ENCODE peak calls at places on chromosome 1, in ten cellular contexts. Z is brain microvascular endothelial cell, M is uterus, P is glutamatergic neuron, D is tibial artery, K is lower leg skin, B is natural killer cell, R is GM10248, A is fibroblast of mammary gland, C is GM20000. W is an unnamed sample.

GRCh38 chr1:53349369-53349705 is 21.5 kb upstream of the LRP8 start:
- DNase-seq in Z (no peak), M (no peak), P (no peak), D (peak), K (no peak), B (peak), R (no peak), A (no peak), C (no peak), W (no peak)

GRCh38 chr1:117147856-117148588 is 26.5 kb upstream of the TRIM45 start:
- DNase-seq in Z (peak), M (no peak), P (no peak), D (no peak), K (no peak), B (no peak), R (no peak), A (no peak), C (no peak), W (no peak)

GRCh38 chr1:153734380-153735089 is 6.7 kb downstream of the INTS3 start:
- DNase-seq in Z (no peak), M (no peak), P (no peak), D (no peak), K (no peak), B (no peak), R (no peak), A (no peak), C (no peak), W (no peak)

GRCh38 chr1:231684333-231685244 is 58.0 kb downstream of the DISC1 start:
- DNase-seq in Z (no peak), M (no peak), P (no peak), D (no peak), K (no peak), B (no peak), R (no peak), A (no peak), C (no peak), W (no peak)

GRCh38 chr1:88877382-88877825 is 14.0 kb downstream of the GTF2B start:
- DNase-seq in Z (peak), M (no peak), P (no peak), D (no peak), K (no peak), B (no peak), R (no peak), A (peak), C (no peak), W (no peak)

GRCh38 chr1:209652873-209653401 is 712 bp upstream of the LAMB3 start:
- DNase-seq in Z (peak), M (no peak), P (no peak), D (peak), K (peak), B (no peak), R (no peak), A (no peak), C (no peak), W (no peak)

GRCh38 chr1:30539856-30540243 is 183.5 kb downstream of the MATN1 start:
- DNase-seq in Z (no peak), M (no peak), P (no peak), D (no peak), K (no peak), B (no peak), R (no peak), A (no peak), C (no peak), W (no peak)

GRCh38 chr1:3684031-3684430 is 31.7 kb downstream of the TP73 start:
- DNase-seq in Z (no peak), M (no peak), P (peak), D (no peak), K (no peak), B (no peak), R (no peak), A (no peak), C (peak), W (no peak)

GRCh38 chr1:200738733-200739498 is at the start of gene CAMSAP2:
- DNase-seq in Z (peak), M (peak), P (peak), D (peak), K (peak), B (peak), R (peak), A (peak), C (peak), W (peak)

GRCh38 chr1:86748622-86749373 is 44.4 kb downstream of the SH3GLB1 start:
- DNase-seq in Z (no peak), M (no peak), P (no peak), D (no peak), K (no peak), B (no peak), R (no peak), A (no peak), C (no peak), W (no peak)

DNA sequence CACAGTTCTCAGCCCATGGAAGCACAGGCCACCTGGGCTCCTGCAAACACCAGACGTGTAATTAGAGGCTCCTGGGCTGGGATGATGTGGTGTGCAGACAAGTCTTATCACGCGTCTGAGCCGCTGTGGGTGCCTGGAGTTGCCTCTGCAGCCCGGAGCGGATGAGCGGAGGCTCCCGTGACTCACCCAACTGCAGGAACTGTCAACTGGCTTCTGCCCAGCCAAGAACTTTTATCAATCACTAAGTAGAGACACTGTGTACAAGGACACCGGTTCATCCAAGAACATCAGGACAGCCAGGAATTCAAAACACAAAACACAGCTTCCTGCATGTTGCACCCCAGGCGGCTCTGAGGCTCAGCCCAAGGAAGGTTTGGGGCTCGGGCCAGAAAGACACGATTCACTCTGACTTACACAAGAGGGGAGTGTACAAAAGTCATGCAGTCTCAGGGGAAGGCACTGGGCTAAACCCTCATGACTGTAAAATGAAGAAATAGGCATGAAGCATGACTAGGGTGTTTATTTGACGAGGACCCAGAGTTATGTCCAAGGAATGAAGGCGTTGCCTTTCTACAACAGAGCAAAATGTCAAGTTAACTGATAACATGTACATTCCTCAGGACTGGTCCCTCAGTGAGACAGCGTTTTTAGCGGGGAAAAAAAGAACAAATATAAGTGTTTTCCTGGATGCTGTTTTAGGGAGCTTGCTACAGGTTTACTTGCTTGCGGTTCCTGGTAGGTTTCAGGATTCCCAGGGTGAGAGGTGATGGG is 21.1 kb downstream of the ERRFI1 start:
- DNase-seq in Z (peak), M (peak), P (no peak), D (peak), K (peak), B (no peak), R (no peak), A (peak), C (no peak), W (no peak)
- TF ChIP-seq CTCF in Z (no peak), M (no peak), P (no peak), D (no peak), K (no peak), B (no peak), R (no peak), A (no peak), C (no peak), W (no peak)

DNA sequence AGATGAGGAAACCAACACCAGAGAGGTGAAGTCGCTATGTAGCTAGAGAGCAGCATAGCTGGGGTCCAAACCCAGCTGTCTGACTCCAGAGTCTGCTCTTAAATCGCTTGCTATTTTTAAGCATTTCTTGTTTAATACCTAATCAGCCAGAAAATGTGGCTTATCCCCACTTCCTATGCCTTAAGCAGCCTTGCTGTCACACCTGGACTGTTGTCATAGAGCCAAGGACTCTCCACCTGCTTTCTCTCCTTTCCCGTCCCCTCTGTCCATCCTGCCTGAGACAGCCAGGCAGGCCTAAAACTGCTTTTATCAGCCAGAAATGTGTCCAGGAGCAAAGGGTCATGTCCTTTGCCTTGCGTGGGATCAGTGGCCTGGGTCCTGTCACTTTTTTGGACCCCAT is 28.3 kb upstream of the EPHA8 start:
- DNase-seq in Z (no peak), M (no peak), P (no peak), D (no peak), K (no peak), B (no peak), R (no peak), A (no peak), C (no peak), W (no peak)
- TF ChIP-seq CTCF in Z (no peak), M (no peak), P (no peak), D (no peak), K (no peak), B (no peak), R (no peak), A (no peak), C (no peak), W (no peak)

GRCh38 chr1:166875302-166875733 is 746 bp downstream of the TADA1 start:
- DNase-seq in Z (no peak), M (no peak), P (no peak), D (no peak), K (no peak), B (no peak), R (no peak), A (no peak), C (no peak), W (no peak)

GRCh38 chr1:166874464-166874863 is 1.6 kb downstream of the TADA1 start:
- DNase-seq in Z (no peak), M (no peak), P (no peak), D (no peak), K (no peak), B (no peak), R (no peak), A (no peak), C (no peak), W (no peak)

GRCh38 chr1:166875734-166876539 is at the start of gene TADA1:
- DNase-seq in Z (peak), M (peak), P (peak), D (peak), K (peak), B (peak), R (peak), A (peak), C (peak), W (peak)

GRCh38 chr1:166870584-166870983 is 5.5 kb downstream of the TADA1 start:
- DNase-seq in Z (no peak), M (no peak), P (no peak), D (no peak), K (no peak), B (no peak), R (no peak), A (no peak), C (no peak), W (no peak)

GRCh38 chr1:166876540-166876838 is 425 bp upstream of the TADA1 start:
- DNase-seq in Z (no peak), M (no peak), P (no peak), D (no peak), K (no peak), B (no peak), R (no peak), A (no peak), C (no peak), W (no peak)
- TF ChIP-seq CTCF in Z (peak), M (no peak), P (no peak), D (peak), K (no peak), B (no peak), R (no peak), A (peak), C (no peak), W (peak)

GRCh38 chr1:106620521-106620954 is 435.9 kb upstream of the PRMT6 start:
- DNase-seq in Z (peak), M (no peak), P (no peak), D (no peak), K (peak), B (no peak), R (no peak), A (peak), C (no peak), W (no peak)
- TF ChIP-seq CTCF in Z (no peak), M (no peak), P (no peak), D (no peak), K (no peak), B (no peak), R (no peak), A (no peak), C (no peak), W (no peak)

W was measured in CD4-positive, alpha-beta T cell.